ENCODE peak calls at places on chromosomes 5 and 9, in six cellular contexts. K is stimulated activated CD4-positive, alpha-beta T cell treated with anti-CD3 and anti-CD28 coated beads, Interleukin-4, amount 100 ng/mL, for 48 hours; X is Kasumi-1; H is GM04504; S is HTR-8/SVneo; A is prostate gland. N is an unnamed sample.

GRCh38 chr9:100379862-100380261 is 27.1 kb upstream of the TEX10 start:
- DNase-seq in K (no peak), A (no peak), S (no peak), X (no peak), H (peak; percentile 54), N (no peak)

GRCh38 chr5:167906209-167906853 is 385.1 kb upstream of the WWC1 start:
- DNase-seq in K (no peak), X (no peak), H (no peak), S (no peak), A (no peak), N (no peak)

GRCh38 chr5:133285583-133286021 is 233.8 kb downstream of the HSPA4 start:
- DNase-seq in K (no peak), S (peak; percentile 71), X (no peak), H (peak; percentile 3), A (no peak), N (no peak)

GRCh38 chr5:167217097-167217743 is 1074.2 kb upstream of the WWC1 start:
- DNase-seq in S (no peak), H (no peak), A (no peak), K (no peak), X (no peak), N (no peak)

GRCh38 chr5:179530069-179530998 is 20.0 kb upstream of the RUFY1 start:
- DNase-seq in S (no peak), X (peak; percentile 33), K (peak; percentile 49), A (no peak), H (no peak), N (no peak)

GRCh38 chr5:102801375-102801774 is 46.3 kb downstream of the PAM start:
- DNase-seq in X (peak; percentile 92), S (no peak), H (no peak), K (no peak), A (no peak), N (no peak)

GRCh38 chr9:110307191-110307590 is 30.5 kb downstream of the TXNDC8 start:
- DNase-seq in S (no peak), A (no peak), X (no peak), K (no peak), H (no peak), N (no peak)

GRCh38 chr9:84343111-84343521 is 2.6 kb upstream of the SLC28A3 start:
- DNase-seq in K (no peak), X (no peak), S (no peak), A (no peak), H (no peak), N (no peak)

GRCh38 chr9:6243746-6244145 is 28.1 kb downstream of the IL33 start:
- DNase-seq in S (peak; percentile 3), K (no peak), X (no peak), H (peak; percentile 15), A (no peak), N (no peak)

GRCh38 chr5:156411131-156411727 is 84.3 kb downstream of the SGCD start:
- DNase-seq in H (peak; percentile 67), S (no peak), K (no peak), X (no peak), A (no peak), N (no peak)

GRCh38 chr5:57828221-57828620 is 345.6 kb upstream of the ACTBL2 start:
- DNase-seq in H (no peak), X (no peak), A (no peak), K (no peak), S (no peak), N (no peak)

GRCh38 chr9:120348951-120349429 is 231.0 kb downstream of the CDK5RAP2 start:
- DNase-seq in H (no peak), S (peak; percentile 62), A (peak; percentile 11), K (peak; percentile 12), X (peak; percentile 49), N (no peak)

GRCh38 chr5:112210430-112211005 is 208.6 kb downstream of the EPB41L4A start:
- DNase-seq in A (peak; percentile 41), X (peak; percentile 47), K (no peak), H (peak; percentile 4), S (peak; percentile 17), N (no peak)

GRCh38 chr5:82521431-82522051 is 243.4 kb upstream of the RPS23 start:
- DNase-seq in X (no peak), S (no peak), K (no peak), H (no peak), A (no peak), N (no peak)

GRCh38 chr5:151150484-151151262 is 6.9 kb downstream of the ANXA6 start:
- DNase-seq in K (peak; percentile 47), X (peak; percentile 97), H (no peak), A (no peak), S (no peak), N (peak; percentile 96)

GRCh38 chr5:85069659-85070640 is 685.3 kb upstream of the EDIL3 start:
- DNase-seq in K (no peak), A (no peak), S (no peak), X (no peak), H (no peak), N (no peak)

GRCh38 chr5:131212471-131213021 is 41.8 kb downstream of the LYRM7 start:
- DNase-seq in H (no peak), S (no peak), K (no peak), X (no peak), A (no peak), N (no peak)

GRCh38 chr5:177601577-177602457 is 1.9 kb downstream of the B4GALT7 start:
- DNase-seq in X (no peak), K (no peak), A (no peak), S (no peak), H (no peak), N (no peak)

GRCh38 chr5:43073597-43074546 is 33.8 kb upstream of the ANXA2R start:
- DNase-seq in S (peak; percentile 51), H (no peak), K (peak; percentile 32), X (peak; percentile 58), A (no peak), N (peak; percentile 14)

GRCh38 chr5:67248703-67249589 is 52.3 kb upstream of the CD180 start:
- DNase-seq in X (no peak), H (no peak), S (no peak), A (peak; percentile 93), K (no peak), N (no peak)

GRCh38 chr9:116064970-116065369 is 88.6 kb upstream of the PAPPA start:
- DNase-seq in A (no peak), X (no peak), S (no peak), H (no peak), K (no peak), N (no peak)

GRCh38 chr5:152688561-152689274 is 283.6 kb upstream of the NMUR2 start:
- DNase-seq in X (no peak), K (no peak), S (peak; percentile 12), A (no peak), H (peak; percentile 29), N (no peak)

GRCh38 chr5:160434022-160434531 is 12.4 kb downstream of the PTTG1 start:
- DNase-seq in K (peak; percentile 23), X (no peak), H (no peak), S (no peak), A (no peak), N (no peak)

GRCh38 chr5:78649816-78650561 is 1.4 kb upstream of the LHFPL2 start:
- DNase-seq in H (no peak), K (no peak), A (no peak), S (no peak), X (no peak), N (no peak)

GRCh38 chr9:19416143-19416542 is 7.3 kb downstream of the ACER2 start:
- DNase-seq in H (no peak), S (no peak), X (no peak), A (no peak), K (no peak), N (no peak)

GRCh38 chr9:78273761-78274160 is 23.2 kb upstream of the PSAT1 start:
- DNase-seq in A (no peak), X (no peak), S (no peak), K (no peak), H (no peak), N (no peak)

GRCh38 chr5:173907686-173908371 is 19.7 kb downstream of the CPEB4 start:
- DNase-seq in A (no peak), H (no peak), K (no peak), X (no peak), S (no peak), N (no peak)

GRCh38 chr9:101716629-101717028 is 21.8 kb downstream of the GRIN3A start:
- DNase-seq in H (no peak), A (no peak), K (no peak), X (no peak), S (no peak), N (no peak)

GRCh38 chr5:157252741-157253465 is 13.0 kb upstream of the CYFIP2 start:
- DNase-seq in A (no peak), K (peak; percentile 42), X (no peak), S (no peak), H (peak; percentile 11), N (peak; percentile 80)

GRCh38 chr5:71788794-71789193 is 69.7 kb downstream of the CARTPT start:
- DNase-seq in X (no peak), A (no peak), H (no peak), S (no peak), K (no peak), N (no peak)

GRCh38 chr5:142320427-142320732 is 4.4 kb downstream of the SPRY4 start:
- DNase-seq in A (no peak), H (no peak), S (no peak), K (no peak), X (no peak), N (no peak)

GRCh38 chr5:171797563-171797962 is 11.9 kb downstream of the SMIM23 start:
- DNase-seq in A (no peak), K (no peak), H (no peak), S (no peak), X (peak; percentile 40), N (no peak)

GRCh38 chr5:78328585-78329173 is 31.7 kb upstream of the SCAMP1 start:
- DNase-seq in X (no peak), K (no peak), S (no peak), H (peak; percentile 13), A (no peak), N (no peak)